ENCODE peak calls at places on chromosomes 16 and 17, in four cellular contexts. One of them, this sample, is unnamed. For H3K4me1, the result is how much of the 10 kb centered on the place peaks cover.

GRCh38 chr17:27384721-27385120 is 71.5 kb upstream of the KSR1 start:
- DNase-seq in HepG2: no peak
- DNase-seq in H1: no peak
- DNase-seq in GM12878: no peak
- DNase-seq in this sample: no peak

GRCh38 chr17:48023408-48024148 is 14.0 kb downstream of the COPZ2 start:
- DNase-seq in HepG2: peak
- DNase-seq in H1: peak
- DNase-seq in GM12878: no peak
- DNase-seq in this sample: peak

GRCh38 chr17:80265205-80266068 is 4.8 kb downstream of the RNF213 start:
- DNase-seq in HepG2: no peak
- DNase-seq in H1: no peak
- DNase-seq in GM12878: peak
- DNase-seq in this sample: no peak

GRCh38 chr17:65463242-65463641 is 98.2 kb downstream of the AXIN2 start:
- DNase-seq in HepG2: no peak
- DNase-seq in H1: no peak
- DNase-seq in GM12878: no peak
- DNase-seq in this sample: no peak

GRCh38 chr16:21026846-21027245 is 123.8 kb downstream of the DNAH3 start:
- DNase-seq in HepG2: no peak
- DNase-seq in H1: no peak
- DNase-seq in GM12878: no peak
- DNase-seq in this sample: no peak

GRCh38 chr17:5254903-5255521 is 20.4 kb upstream of the SCIMP start:
- DNase-seq in HepG2: no peak
- DNase-seq in H1: no peak
- DNase-seq in GM12878: no peak
- DNase-seq in this sample: no peak

GRCh38 chr17:29235904-29236303 is 10.8 kb upstream of the CRYBA1 start:
- DNase-seq in HepG2: no peak
- DNase-seq in H1: no peak
- DNase-seq in GM12878: no peak
- DNase-seq in this sample: no peak

GRCh38 chr16:3952342-3953131 is 72.0 kb upstream of the CREBBP start:
- DNase-seq in HepG2: no peak
- DNase-seq in H1: no peak
- DNase-seq in GM12878: no peak
- DNase-seq in this sample: no peak

GRCh38 chr17:42079541-42079940 is 18.7 kb downstream of the ZNF385C start:
- DNase-seq in HepG2: no peak
- DNase-seq in H1: no peak
- DNase-seq in GM12878: no peak
- DNase-seq in this sample: no peak

GRCh38 chr17:68152161-68152571 is 95.7 kb upstream of the AMZ2 start:
- DNase-seq in HepG2: no peak
- DNase-seq in H1: no peak
- DNase-seq in GM12878: no peak
- DNase-seq in this sample: no peak

GRCh38 chr17:48002920-48003685 is 32.2 kb downstream of the CDK5RAP3 start:
- DNase-seq in HepG2: no peak
- DNase-seq in H1: peak
- DNase-seq in GM12878: no peak
- DNase-seq in this sample: no peak

GRCh38 chr17:45052052-45052772 is 780 bp upstream of the DCAKD start:
- DNase-seq in HepG2: peak
- DNase-seq in H1: peak
- DNase-seq in GM12878: no peak
- DNase-seq in this sample: no peak

GRCh38 chr17:16406742-16407674 is 8.4 kb upstream of the TRPV2 start:
- DNase-seq in HepG2: no peak
- DNase-seq in H1: peak
- DNase-seq in GM12878: peak
- DNase-seq in this sample: no peak

GRCh38 chr17:4566785-4567184 is 6.4 kb upstream of the GGT6 start:
- DNase-seq in HepG2: peak
- DNase-seq in H1: peak
- DNase-seq in GM12878: no peak
- DNase-seq in this sample: peak

DNA sequence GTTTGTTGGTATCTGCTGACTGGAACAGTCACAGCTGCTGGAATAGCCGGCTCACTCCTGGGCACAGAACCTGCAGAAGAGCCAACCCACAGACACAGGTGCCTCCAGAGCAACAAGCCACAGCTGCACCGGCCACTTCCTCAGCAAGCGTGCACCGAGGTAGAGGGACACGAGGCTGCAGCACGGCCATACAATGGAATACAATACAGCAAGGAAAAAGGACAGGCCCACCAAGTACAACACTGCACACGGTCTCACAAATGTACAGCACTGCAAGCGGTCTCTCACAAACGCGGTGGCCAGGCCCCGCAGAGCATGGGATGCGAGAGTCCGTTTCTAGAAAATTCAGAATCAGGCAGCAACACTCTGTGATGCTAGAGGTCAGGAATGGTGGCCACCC is 47.4 kb upstream of the PABPN1L start:
- DNase-seq in HepG2: no peak
- DNase-seq in H1: no peak
- DNase-seq in GM12878: no peak
- DNase-seq in this sample: no peak
- H3K4me1 ChIP-seq in HepG2: under half
- H3K4me1 ChIP-seq in H1: under half
- H3K4me1 ChIP-seq in GM12878: under half
- H3K4me1 ChIP-seq in this sample: under half

GRCh38 chr16:85749686-85750020 is 1.2 kb downstream of the C16orf74 start:
- DNase-seq in HepG2: no peak
- DNase-seq in H1: no peak
- DNase-seq in GM12878: no peak
- DNase-seq in this sample: no peak

GRCh38 chr16:85752511-85753420 is 1.9 kb upstream of the C16orf74 start:
- DNase-seq in HepG2: peak
- DNase-seq in H1: peak
- DNase-seq in GM12878: no peak
- DNase-seq in this sample: no peak

GRCh38 chr16:85750827-85751641 is at the start of gene C16orf74:
- DNase-seq in HepG2: no peak
- DNase-seq in H1: no peak
- DNase-seq in GM12878: no peak
- DNase-seq in this sample: no peak

GRCh38 chr16:85751665-85752501 is 987 bp upstream of the C16orf74 start:
- DNase-seq in HepG2: no peak
- DNase-seq in H1: peak
- DNase-seq in GM12878: no peak
- DNase-seq in this sample: no peak

DNA sequence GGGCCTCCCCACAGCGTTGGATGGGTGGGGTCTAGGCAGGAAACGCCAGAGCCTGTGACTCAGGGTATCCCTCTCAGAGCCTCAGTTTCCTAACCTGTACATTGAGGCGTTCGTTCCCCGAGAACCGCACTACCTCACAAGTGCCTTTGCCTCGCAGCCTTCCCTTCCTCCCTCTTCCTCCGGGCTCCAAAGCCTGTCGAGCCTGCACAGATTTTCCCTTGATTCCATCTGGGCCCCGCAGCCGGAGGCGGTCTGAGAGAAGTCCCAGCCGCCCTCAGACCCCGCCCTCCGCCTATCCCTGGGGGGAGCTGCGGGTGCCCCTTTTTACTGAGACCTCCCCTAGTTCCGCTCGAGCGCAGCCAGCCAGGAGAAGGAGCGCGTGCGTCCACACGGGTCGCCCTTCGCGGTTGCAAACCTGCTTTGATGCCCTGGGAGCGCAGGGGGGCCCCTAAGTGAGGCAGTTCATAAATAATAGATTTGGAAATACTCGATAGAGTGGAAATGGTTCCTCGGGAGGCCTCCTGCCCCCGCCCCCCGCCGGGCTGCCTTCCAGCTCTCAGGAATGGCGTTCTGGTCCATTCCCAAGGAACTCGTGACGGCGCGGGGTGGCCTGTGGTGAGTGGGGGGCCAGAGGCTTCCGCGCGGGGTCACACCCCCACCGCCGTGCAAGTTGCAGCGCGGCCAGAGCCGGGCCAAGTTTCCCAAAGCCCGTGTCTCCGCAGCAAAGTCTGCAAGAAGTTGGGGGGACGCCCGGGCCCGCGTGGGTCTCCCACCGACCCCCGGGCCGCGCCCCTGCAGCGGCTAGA is 672 bp downstream of the C16orf74 start:
- DNase-seq in HepG2: no peak
- DNase-seq in H1: peak
- DNase-seq in GM12878: no peak
- DNase-seq in this sample: no peak
- TF ChIP-seq SUZ12 in HepG2: no peak
- TF ChIP-seq SUZ12 in H1: peak
- TF ChIP-seq SUZ12 in GM12878: no peak
- TF ChIP-seq SUZ12 in this sample: no peak

DNA sequence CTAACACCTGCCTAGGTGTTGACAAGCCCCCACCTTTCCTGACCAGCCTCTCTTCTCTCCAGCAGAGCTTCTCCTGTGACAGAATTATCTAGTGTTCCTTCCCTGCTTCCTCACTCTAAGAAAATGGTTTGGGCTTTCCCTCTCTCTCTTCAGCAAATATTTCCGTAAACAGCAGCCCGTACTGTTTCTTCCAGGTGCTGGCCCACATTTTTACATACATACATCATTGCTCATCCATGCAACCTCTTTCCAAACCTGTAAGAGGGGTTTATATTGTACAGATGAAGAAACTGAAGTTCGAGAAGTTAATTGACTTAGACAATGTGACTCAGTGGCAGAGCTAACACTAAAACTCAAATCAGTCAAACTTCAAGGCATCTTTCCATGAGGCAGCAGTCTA is 569 bp upstream of the TEKT3 start:
- DNase-seq in HepG2: no peak
- DNase-seq in H1: no peak
- DNase-seq in GM12878: no peak
- DNase-seq in this sample: no peak
- H3K9ac ChIP-seq in HepG2: no peak
- H3K9ac ChIP-seq in H1: no peak
- H3K9ac ChIP-seq in GM12878: no peak
- H3K9ac ChIP-seq in this sample: no peak

GRCh38 chr17:1108810-1109605 is 70.8 kb downstream of the ABR start:
- DNase-seq in HepG2: no peak
- DNase-seq in H1: peak
- DNase-seq in GM12878: no peak
- DNase-seq in this sample: no peak

GRCh38 chr17:1107083-1107776 is 72.6 kb downstream of the ABR start:
- DNase-seq in HepG2: no peak
- DNase-seq in H1: no peak
- DNase-seq in GM12878: no peak
- DNase-seq in this sample: no peak

GRCh38 chr17:1107777-1108559 is 71.8 kb downstream of the ABR start:
- DNase-seq in HepG2: no peak
- DNase-seq in H1: peak
- DNase-seq in GM12878: no peak
- DNase-seq in this sample: no peak

GRCh38 chr17:1109606-1110523 is 69.9 kb downstream of the ABR start:
- DNase-seq in HepG2: peak
- DNase-seq in H1: peak
- DNase-seq in GM12878: no peak
- DNase-seq in this sample: no peak

GRCh38 chr17:1108560-1108809 is 71.3 kb downstream of the ABR start:
- DNase-seq in HepG2: no peak
- DNase-seq in H1: no peak
- DNase-seq in GM12878: no peak
- DNase-seq in this sample: no peak
- H3K4me1 ChIP-seq in HepG2: under half
- H3K4me1 ChIP-seq in H1: under half
- H3K4me1 ChIP-seq in GM12878: under half
- H3K4me1 ChIP-seq in this sample: under half

GRCh38 chr16:69904495-69905170 is 46.5 kb upstream of the CLEC18A start:
- DNase-seq in HepG2: no peak
- DNase-seq in H1: no peak
- DNase-seq in GM12878: no peak
- DNase-seq in this sample: peak

GRCh38 chr16:69909760-69910159 is 41.4 kb upstream of the CLEC18A start:
- DNase-seq in HepG2: no peak
- DNase-seq in H1: no peak
- DNase-seq in GM12878: no peak
- DNase-seq in this sample: no peak

GRCh38 chr16:69909043-69909442 is 42.1 kb upstream of the CLEC18A start:
- DNase-seq in HepG2: no peak
- DNase-seq in H1: no peak
- DNase-seq in GM12878: no peak
- DNase-seq in this sample: no peak

GRCh38 chr16:69905171-69905555 is 46.0 kb upstream of the CLEC18A start:
- DNase-seq in HepG2: no peak
- DNase-seq in H1: no peak
- DNase-seq in GM12878: no peak
- DNase-seq in this sample: no peak

GRCh38 chr16:69906838-69907301 is 44.3 kb upstream of the CLEC18A start:
- DNase-seq in HepG2: no peak
- DNase-seq in H1: no peak
- DNase-seq in GM12878: no peak
- DNase-seq in this sample: no peak
- TF ChIP-seq SUZ12 in HepG2: no peak
- TF ChIP-seq SUZ12 in H1: no peak
- TF ChIP-seq SUZ12 in GM12878: no peak
- TF ChIP-seq SUZ12 in this sample: no peak

GRCh38 chr16:88527937-88528743 is 42.1 kb upstream of the ZC3H18 start:
- DNase-seq in HepG2: no peak
- DNase-seq in H1: no peak
- DNase-seq in GM12878: no peak
- DNase-seq in this sample: no peak
- H3K9ac ChIP-seq in HepG2: no peak
- H3K9ac ChIP-seq in H1: no peak
- H3K9ac ChIP-seq in GM12878: no peak
- H3K9ac ChIP-seq in this sample: peak